ENCODE peak calls at places on chromosomes 1 and 21, in five cellular contexts. C is pancreas, L is H1, Q is PC-3, F is adrenal gland. H is an unnamed sample. For H3K36me3, the result is how much of the 10 kb centered on the place peaks cover.

GRCh38 chr1:205915354-205915990 is 27.8 kb downstream of the SLC26A9 start:
- DNase-seq in C (no peak), L (peak), Q (no peak), F (no peak), H (no peak)

GRCh38 chr21:29403291-29403690 is 104.6 kb downstream of the BACH1 start:
- DNase-seq in C (no peak), L (no peak), Q (no peak), F (no peak), H (no peak)

GRCh38 chr1:66583021-66583420 is 49.1 kb downstream of the SGIP1 start:
- DNase-seq in C (no peak), L (no peak), Q (no peak), F (no peak), H (no peak)

GRCh38 chr1:59317780-59318179 is 20.9 kb downstream of the FGGY start:
- DNase-seq in C (no peak), L (no peak), Q (no peak), F (no peak), H (no peak)

GRCh38 chr1:152533327-152533938 is 19.2 kb downstream of the CRCT1 start:
- DNase-seq in C (no peak), L (peak), Q (peak), F (peak), H (no peak)

GRCh38 chr1:185720633-185721272 is 13.4 kb upstream of the HMCN1 start:
- DNase-seq in C (no peak), L (no peak), Q (peak), F (no peak), H (no peak)

GRCh38 chr1:182444497-182444896 is 5.4 kb upstream of the RGSL1 start:
- DNase-seq in C (no peak), L (peak), Q (no peak), F (no peak), H (no peak)

GRCh38 chr1:174743654-174744561 is 255.8 kb upstream of the CACYBP start:
- DNase-seq in C (no peak), L (no peak), Q (peak), F (no peak), H (no peak)

GRCh38 chr1:104132386-104132973 is 382.8 kb downstream of the AMY1C start:
- DNase-seq in C (no peak), L (no peak), Q (peak), F (peak), H (no peak)

GRCh38 chr1:181090653-181091126 is 2.2 kb downstream of the IER5 start:
- DNase-seq in C (no peak), L (no peak), Q (peak), F (no peak), H (no peak)

GRCh38 chr1:109446236-109446635 is 20.0 kb upstream of the PSMA5 start:
- DNase-seq in C (no peak), L (no peak), Q (no peak), F (no peak), H (no peak)

GRCh38 chr1:219837274-219837993 is 90.9 kb downstream of the SLC30A10 start:
- DNase-seq in C (no peak), L (no peak), Q (peak), F (peak), H (no peak)

GRCh38 chr1:224623310-224623714 is 7.2 kb downstream of the CNIH3 start:
- DNase-seq in C (no peak), L (no peak), Q (peak), F (no peak), H (no peak)

GRCh38 chr1:145977016-145977415 is 12.5 kb downstream of the POLR3GL start:
- DNase-seq in C (no peak), L (no peak), Q (no peak), F (no peak), H (peak)

GRCh38 chr1:231421616-231421970 is 494 bp downstream of the EGLN1 start:
- DNase-seq in C (peak), L (peak), Q (peak), F (peak), H (peak)

GRCh38 chr1:94858276-94858675 is 38.1 kb downstream of the SLC44A3 start:
- DNase-seq in C (no peak), L (no peak), Q (peak), F (peak), H (no peak)

GRCh38 chr1:70820995-70821394 is 226.6 kb downstream of the PTGER3 start:
- DNase-seq in C (no peak), L (no peak), Q (no peak), F (no peak), H (no peak)

GRCh38 chr1:224499204-224499603 is 64.6 kb upstream of the WDR26 start:
- DNase-seq in C (no peak), L (no peak), Q (peak), F (no peak), H (no peak)

GRCh38 chr1:39827201-39827600 is 38.5 kb upstream of the BMP8B start:
- DNase-seq in C (no peak), L (no peak), Q (no peak), F (no peak), H (no peak)

GRCh38 chr1:226938903-226939438 is 1.1 kb upstream of the COQ8A start:
- DNase-seq in C (no peak), L (no peak), Q (peak), F (no peak), H (no peak)

GRCh38 chr21:42537106-42537742 is 23.6 kb downstream of the SLC37A1 start:
- DNase-seq in C (no peak), L (no peak), Q (peak), F (no peak), H (no peak)

GRCh38 chr21:27495836-27496235 is 528.9 kb upstream of the ADAMTS5 start:
- DNase-seq in C (no peak), L (no peak), Q (no peak), F (no peak), H (no peak)

GRCh38 chr1:48182441-48182840 is 40.1 kb upstream of the SLC5A9 start:
- DNase-seq in C (no peak), L (no peak), Q (no peak), F (no peak), H (no peak)

GRCh38 chr1:228000416-228000815 is 6.4 kb upstream of the WNT3A start:
- DNase-seq in C (no peak), L (no peak), Q (no peak), F (no peak), H (peak)

GRCh38 chr1:86191958-86192357 is 35.4 kb upstream of the COL24A1 start:
- DNase-seq in C (no peak), L (no peak), Q (no peak), F (no peak), H (no peak)

GRCh38 chr1:55706397-55706796 is 491.2 kb upstream of the USP24 start:
- DNase-seq in C (no peak), L (no peak), Q (no peak), F (no peak), H (no peak)

GRCh38 chr1:109793089-109793485 is 29.4 kb upstream of the EPS8L3 start:
- DNase-seq in C (peak), L (no peak), Q (no peak), F (no peak), H (no peak)

GRCh38 chr1:35531368-35531767 is 25.8 kb downstream of the KIAA0319L start:
- DNase-seq in C (no peak), L (no peak), Q (no peak), F (no peak), H (no peak)

GRCh38 chr1:143574891-143575520 is 396.8 kb downstream of the FAM72C start:
- DNase-seq in C (no peak), L (no peak), Q (no peak), F (no peak), H (no peak)

GRCh38 chr1:62070384-62071011 is 124.2 kb upstream of the L1TD1 start:
- DNase-seq in C (no peak), L (no peak), Q (peak), F (peak), H (no peak)

GRCh38 chr21:32886339-32886738 is 114.8 kb upstream of the PAXBP1 start:
- DNase-seq in C (no peak), L (no peak), Q (peak), F (no peak), H (no peak)

GRCh38 chr1:86423473-86423872 is 498 bp upstream of the CLCA2 start:
- DNase-seq in C (no peak), L (no peak), Q (no peak), F (peak), H (no peak)

GRCh38 chr1:113018911-113019310 is 54.1 kb upstream of the LRIG2 start:
- DNase-seq in C (no peak), L (no peak), Q (no peak), F (no peak), H (no peak)

GRCh38 chr1:108831225-108831624 is 25.7 kb downstream of the AKNAD1 start:
- DNase-seq in C (no peak), L (no peak), Q (peak), F (no peak), H (no peak)

GRCh38 chr1:6496890-6497214 is 5.4 kb upstream of the PLEKHG5 start:
- DNase-seq in C (no peak), L (no peak), Q (no peak), F (no peak), H (no peak)
- H3K4me3 ChIP-seq in C (peak), L (peak), Q (peak), F (peak), H (peak)

GRCh38 chr1:26771643-26772321 is 16.0 kb upstream of the PIGV start:
- DNase-seq in C (no peak), L (no peak), Q (peak), F (peak), H (no peak)

GRCh38 chr1:26772687-26773086 is 15.1 kb upstream of the PIGV start:
- DNase-seq in C (no peak), L (no peak), Q (peak), F (no peak), H (no peak)

GRCh38 chr1:26768755-26769154 is 19.0 kb upstream of the PIGV start:
- DNase-seq in C (no peak), L (no peak), Q (peak), F (peak), H (peak)

GRCh38 chr1:26771285-26771642 is 16.5 kb upstream of the PIGV start:
- DNase-seq in C (no peak), L (no peak), Q (no peak), F (no peak), H (no peak)

DNA sequence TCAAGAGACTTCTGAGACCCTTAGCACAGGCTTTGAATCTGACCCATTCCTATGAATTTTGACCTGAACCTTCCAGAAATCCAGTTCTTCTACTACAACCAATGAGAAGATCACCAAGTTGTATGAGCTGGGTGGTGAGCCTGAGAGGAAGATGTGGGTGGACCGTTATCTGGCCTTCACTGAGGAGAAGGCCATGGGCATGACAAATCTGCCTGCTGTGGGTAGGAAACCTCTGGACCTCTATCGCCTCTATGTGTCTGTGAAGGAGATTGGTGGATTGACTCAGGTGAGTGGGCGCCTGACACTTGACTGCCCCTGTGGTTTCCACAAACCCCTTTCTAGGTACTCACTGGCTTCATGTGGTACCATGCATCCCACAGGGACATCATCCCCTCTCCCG is 20.0 kb upstream of the PIGV start:
- DNase-seq in C (no peak), L (no peak), Q (no peak), F (no peak), H (no peak)
- H3K36me3 ChIP-seq in C (under half), L (half or more), Q (half or more), F (under half), H (under half)

DNA sequence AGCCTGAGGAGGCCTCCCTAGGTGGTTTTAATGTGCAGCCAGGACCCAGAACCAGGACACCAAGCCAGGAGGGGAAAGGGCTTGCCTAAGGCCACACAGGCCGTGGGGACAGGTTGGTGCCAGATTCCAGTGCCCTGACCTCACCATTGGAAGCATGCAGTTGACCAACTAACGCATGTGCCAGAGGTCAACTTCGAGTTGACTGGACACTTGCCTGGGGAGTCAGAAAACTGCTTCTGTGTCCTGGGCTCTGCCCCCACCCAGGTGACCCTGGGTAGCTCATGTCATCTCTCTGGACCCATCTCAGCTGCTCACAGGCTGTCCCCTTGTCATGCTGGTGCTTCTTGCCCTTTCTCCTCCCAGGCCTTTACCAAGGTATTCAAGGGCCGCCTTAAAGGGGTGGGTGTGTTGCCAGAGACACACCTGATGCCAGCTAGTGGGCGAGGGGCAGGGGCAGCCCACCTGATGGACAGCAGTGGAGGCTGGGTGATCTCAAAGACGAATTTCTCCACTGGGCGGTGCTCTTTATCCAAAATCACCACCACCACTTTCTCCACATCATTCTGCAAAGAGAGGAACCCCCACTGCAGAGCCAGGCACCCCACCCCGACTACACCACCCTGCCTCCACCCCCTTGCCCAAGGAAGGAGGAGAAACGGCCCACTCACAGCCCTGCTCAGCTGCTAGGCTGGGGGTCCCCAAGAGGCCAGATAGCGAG is 4.4 kb downstream of the MAD2L2 start:
- DNase-seq in C (no peak), L (no peak), Q (no peak), F (no peak), H (no peak)
- TF ChIP-seq CTCF in C (no peak), L (peak), Q (peak), F (no peak), H (no peak)

GRCh38 chr1:218377143-218377660 is 32.1 kb downstream of the TGFB2 start:
- DNase-seq in C (no peak), L (no peak), Q (peak), F (no peak), H (no peak)
- H3K4me3 ChIP-seq in C (no peak), L (no peak), Q (peak), F (no peak), H (no peak)

GRCh38 chr21:44314561-44314960 is 14.7 kb downstream of the PFKL start:
- DNase-seq in C (no peak), L (no peak), Q (no peak), F (no peak), H (no peak)

GRCh38 chr21:44316277-44316900 is 16.5 kb downstream of the PFKL start:
- DNase-seq in C (no peak), L (no peak), Q (no peak), F (no peak), H (no peak)

GRCh38 chr21:44317241-44317782 is 17.5 kb downstream of the PFKL start:
- DNase-seq in C (no peak), L (no peak), Q (no peak), F (no peak), H (no peak)

GRCh38 chr21:44314128-44314527 is 14.3 kb downstream of the PFKL start:
- DNase-seq in C (no peak), L (no peak), Q (no peak), F (no peak), H (no peak)

DNA sequence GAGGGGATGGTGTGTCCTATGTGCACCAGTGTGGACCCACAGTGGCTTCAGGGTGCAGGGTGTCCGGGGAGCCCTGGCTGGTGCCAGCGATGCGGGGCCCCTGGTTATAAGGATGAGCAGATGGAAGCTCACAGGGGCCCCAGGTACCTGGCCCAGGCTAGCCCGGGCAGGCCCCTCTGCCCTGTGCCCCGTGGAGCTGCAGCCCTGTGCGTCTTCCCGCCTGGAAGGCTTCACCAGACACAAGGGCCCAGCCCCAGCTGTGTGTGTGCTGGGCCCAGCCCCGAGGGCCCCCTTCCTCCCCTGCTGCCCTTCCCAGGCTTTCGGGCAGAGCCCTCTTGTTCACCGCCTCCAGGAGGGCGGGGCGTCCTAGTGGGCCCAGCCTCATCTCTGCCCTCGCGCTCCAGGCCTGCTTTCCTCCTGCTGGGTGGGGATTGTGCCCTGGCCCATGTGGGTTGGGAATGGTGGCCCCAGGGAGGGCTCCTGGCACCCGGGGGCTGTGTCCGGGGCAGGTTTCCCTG is 15.9 kb downstream of the PFKL start:
- DNase-seq in C (no peak), L (no peak), Q (no peak), F (no peak), H (no peak)
- H3K36me3 ChIP-seq in C (under half), L (under half), Q (under half), F (under half), H (under half)

GRCh38 chr1:10146391-10146790 is 64.0 kb upstream of the KIF1B start:
- DNase-seq in C (no peak), L (no peak), Q (peak), F (no peak), H (no peak)
- TF ChIP-seq CTCF in C (no peak), L (no peak), Q (no peak), F (no peak), H (no peak)

H was measured in psoas muscle.